ENCODE peak calls at places on chromosomes 4 and X, in nine cellular contexts. One of them, this sample, is unnamed.

GRCh38 chr4:183729069-183729406 is 69.9 kb downstream of the TRAPPC11 start:
- DNase-seq in vagina: no peak
- DNase-seq in A549: no peak
- DNase-seq in naive thymus-derived CD4-positive, alpha-beta T cell: no peak
- DNase-seq in tibial nerve: no peak
- DNase-seq in right atrium auricular region: no peak
- DNase-seq in CD8-positive, alpha-beta memory T cell: no peak
- DNase-seq in stomach: no peak
- DNase-seq in RWPE1: no peak
- DNase-seq in this sample: no peak

GRCh38 chr4:138919094-138919936 is 96.3 kb upstream of the NOCT start:
- DNase-seq in vagina: no peak
- DNase-seq in A549: peak
- DNase-seq in naive thymus-derived CD4-positive, alpha-beta T cell: no peak
- DNase-seq in tibial nerve: peak
- DNase-seq in right atrium auricular region: peak
- DNase-seq in CD8-positive, alpha-beta memory T cell: no peak
- DNase-seq in stomach: peak
- DNase-seq in RWPE1: peak
- DNase-seq in this sample: peak

GRCh38 chrX:7147431-7147977 is at the start of gene STS:
- DNase-seq in vagina: no peak
- DNase-seq in A549: no peak
- DNase-seq in naive thymus-derived CD4-positive, alpha-beta T cell: peak
- DNase-seq in tibial nerve: peak
- DNase-seq in right atrium auricular region: peak
- DNase-seq in CD8-positive, alpha-beta memory T cell: no peak
- DNase-seq in stomach: peak
- DNase-seq in RWPE1: no peak
- DNase-seq in this sample: peak

GRCh38 chr4:47686294-47686872 is 151.5 kb downstream of the CORIN start:
- DNase-seq in vagina: no peak
- DNase-seq in A549: peak
- DNase-seq in naive thymus-derived CD4-positive, alpha-beta T cell: peak
- DNase-seq in tibial nerve: no peak
- DNase-seq in right atrium auricular region: no peak
- DNase-seq in CD8-positive, alpha-beta memory T cell: peak
- DNase-seq in stomach: peak
- DNase-seq in RWPE1: peak
- DNase-seq in this sample: no peak

GRCh38 chrX:15151267-15152196 is 118.4 kb downstream of the ASB9 start:
- DNase-seq in vagina: no peak
- DNase-seq in A549: no peak
- DNase-seq in naive thymus-derived CD4-positive, alpha-beta T cell: peak
- DNase-seq in tibial nerve: no peak
- DNase-seq in right atrium auricular region: no peak
- DNase-seq in CD8-positive, alpha-beta memory T cell: no peak
- DNase-seq in stomach: no peak
- DNase-seq in RWPE1: peak
- DNase-seq in this sample: no peak

GRCh38 chr4:6986067-6986780 is 56.9 kb upstream of the TADA2B start:
- DNase-seq in vagina: no peak
- DNase-seq in A549: no peak
- DNase-seq in naive thymus-derived CD4-positive, alpha-beta T cell: no peak
- DNase-seq in tibial nerve: peak
- DNase-seq in right atrium auricular region: peak
- DNase-seq in CD8-positive, alpha-beta memory T cell: no peak
- DNase-seq in stomach: no peak
- DNase-seq in RWPE1: peak
- DNase-seq in this sample: peak

GRCh38 chr4:89290727-89291126 is 16.9 kb downstream of the GPRIN3 start:
- DNase-seq in vagina: no peak
- DNase-seq in A549: no peak
- DNase-seq in naive thymus-derived CD4-positive, alpha-beta T cell: no peak
- DNase-seq in tibial nerve: no peak
- DNase-seq in right atrium auricular region: no peak
- DNase-seq in CD8-positive, alpha-beta memory T cell: no peak
- DNase-seq in stomach: no peak
- DNase-seq in RWPE1: no peak
- DNase-seq in this sample: no peak

GRCh38 chr4:56907009-56907408 is 691 bp upstream of the REST start:
- DNase-seq in vagina: no peak
- DNase-seq in A549: no peak
- DNase-seq in naive thymus-derived CD4-positive, alpha-beta T cell: peak
- DNase-seq in tibial nerve: no peak
- DNase-seq in right atrium auricular region: no peak
- DNase-seq in CD8-positive, alpha-beta memory T cell: peak
- DNase-seq in stomach: no peak
- DNase-seq in RWPE1: peak
- DNase-seq in this sample: peak

GRCh38 chr4:8015512-8015911 is 75.9 kb upstream of the AFAP1 start:
- DNase-seq in vagina: no peak
- DNase-seq in A549: peak
- DNase-seq in naive thymus-derived CD4-positive, alpha-beta T cell: no peak
- DNase-seq in tibial nerve: no peak
- DNase-seq in right atrium auricular region: no peak
- DNase-seq in CD8-positive, alpha-beta memory T cell: no peak
- DNase-seq in stomach: no peak
- DNase-seq in RWPE1: peak
- DNase-seq in this sample: peak

GRCh38 chr4:137922721-137923120 is 319.4 kb downstream of the SLC7A11 start:
- DNase-seq in vagina: no peak
- DNase-seq in A549: no peak
- DNase-seq in naive thymus-derived CD4-positive, alpha-beta T cell: no peak
- DNase-seq in tibial nerve: no peak
- DNase-seq in right atrium auricular region: no peak
- DNase-seq in CD8-positive, alpha-beta memory T cell: no peak
- DNase-seq in stomach: no peak
- DNase-seq in RWPE1: no peak
- DNase-seq in this sample: no peak

GRCh38 chr4:183763990-183764754 is 105.1 kb downstream of the TRAPPC11 start:
- DNase-seq in vagina: no peak
- DNase-seq in A549: no peak
- DNase-seq in naive thymus-derived CD4-positive, alpha-beta T cell: no peak
- DNase-seq in tibial nerve: no peak
- DNase-seq in right atrium auricular region: no peak
- DNase-seq in CD8-positive, alpha-beta memory T cell: no peak
- DNase-seq in stomach: no peak
- DNase-seq in RWPE1: no peak
- DNase-seq in this sample: no peak

GRCh38 chr4:101649790-101650450 is 140.6 kb upstream of the BANK1 start:
- DNase-seq in vagina: no peak
- DNase-seq in A549: no peak
- DNase-seq in naive thymus-derived CD4-positive, alpha-beta T cell: no peak
- DNase-seq in tibial nerve: no peak
- DNase-seq in right atrium auricular region: no peak
- DNase-seq in CD8-positive, alpha-beta memory T cell: no peak
- DNase-seq in stomach: no peak
- DNase-seq in RWPE1: peak
- DNase-seq in this sample: no peak

GRCh38 chr4:3220586-3221494 is 28.1 kb upstream of the MSANTD1 start:
- DNase-seq in vagina: no peak
- DNase-seq in A549: no peak
- DNase-seq in naive thymus-derived CD4-positive, alpha-beta T cell: no peak
- DNase-seq in tibial nerve: no peak
- DNase-seq in right atrium auricular region: no peak
- DNase-seq in CD8-positive, alpha-beta memory T cell: no peak
- DNase-seq in stomach: no peak
- DNase-seq in RWPE1: no peak
- DNase-seq in this sample: no peak

GRCh38 chr4:42927946-42928345 is 35.4 kb downstream of the GRXCR1 start:
- DNase-seq in vagina: no peak
- DNase-seq in A549: no peak
- DNase-seq in naive thymus-derived CD4-positive, alpha-beta T cell: no peak
- DNase-seq in tibial nerve: no peak
- DNase-seq in right atrium auricular region: no peak
- DNase-seq in CD8-positive, alpha-beta memory T cell: no peak
- DNase-seq in stomach: no peak
- DNase-seq in RWPE1: peak
- DNase-seq in this sample: no peak

GRCh38 chrX:72045141-72045540 is 86.6 kb downstream of the RTL5 start:
- DNase-seq in vagina: no peak
- DNase-seq in A549: no peak
- DNase-seq in naive thymus-derived CD4-positive, alpha-beta T cell: no peak
- DNase-seq in tibial nerve: no peak
- DNase-seq in right atrium auricular region: peak
- DNase-seq in CD8-positive, alpha-beta memory T cell: no peak
- DNase-seq in stomach: no peak
- DNase-seq in RWPE1: no peak
- DNase-seq in this sample: no peak

GRCh38 chrX:38052096-38052495 is 45.7 kb downstream of the SYTL5 start:
- DNase-seq in vagina: no peak
- DNase-seq in A549: no peak
- DNase-seq in naive thymus-derived CD4-positive, alpha-beta T cell: no peak
- DNase-seq in tibial nerve: no peak
- DNase-seq in right atrium auricular region: no peak
- DNase-seq in CD8-positive, alpha-beta memory T cell: no peak
- DNase-seq in stomach: no peak
- DNase-seq in RWPE1: peak
- DNase-seq in this sample: no peak

GRCh38 chr4:71470547-71470946 is 131.7 kb downstream of the SLC4A4 start:
- DNase-seq in vagina: no peak
- DNase-seq in A549: no peak
- DNase-seq in naive thymus-derived CD4-positive, alpha-beta T cell: no peak
- DNase-seq in tibial nerve: no peak
- DNase-seq in right atrium auricular region: no peak
- DNase-seq in CD8-positive, alpha-beta memory T cell: no peak
- DNase-seq in stomach: no peak
- DNase-seq in RWPE1: no peak
- DNase-seq in this sample: no peak

GRCh38 chrX:97397371-97397770 is 513.7 kb downstream of the RPA4 start:
- DNase-seq in vagina: no peak
- DNase-seq in A549: no peak
- DNase-seq in naive thymus-derived CD4-positive, alpha-beta T cell: no peak
- DNase-seq in tibial nerve: no peak
- DNase-seq in right atrium auricular region: no peak
- DNase-seq in CD8-positive, alpha-beta memory T cell: no peak
- DNase-seq in stomach: no peak
- DNase-seq in RWPE1: no peak
- DNase-seq in this sample: no peak

GRCh38 chr4:154551872-154552686 is 1.9 kb upstream of the PLRG1 start:
- DNase-seq in vagina: no peak
- DNase-seq in A549: peak
- DNase-seq in naive thymus-derived CD4-positive, alpha-beta T cell: peak
- DNase-seq in tibial nerve: peak
- DNase-seq in right atrium auricular region: peak
- DNase-seq in CD8-positive, alpha-beta memory T cell: peak
- DNase-seq in stomach: peak
- DNase-seq in RWPE1: peak
- DNase-seq in this sample: peak
- H3K27ac ChIP-seq in vagina: no peak
- H3K27ac ChIP-seq in A549: peak
- H3K27ac ChIP-seq in naive thymus-derived CD4-positive, alpha-beta T cell: no peak
- H3K27ac ChIP-seq in tibial nerve: no peak
- H3K27ac ChIP-seq in right atrium auricular region: no peak
- H3K27ac ChIP-seq in CD8-positive, alpha-beta memory T cell: no peak
- H3K27ac ChIP-seq in stomach: no peak
- H3K27ac ChIP-seq in RWPE1: no peak
- H3K27ac ChIP-seq in this sample: no peak

DNA sequence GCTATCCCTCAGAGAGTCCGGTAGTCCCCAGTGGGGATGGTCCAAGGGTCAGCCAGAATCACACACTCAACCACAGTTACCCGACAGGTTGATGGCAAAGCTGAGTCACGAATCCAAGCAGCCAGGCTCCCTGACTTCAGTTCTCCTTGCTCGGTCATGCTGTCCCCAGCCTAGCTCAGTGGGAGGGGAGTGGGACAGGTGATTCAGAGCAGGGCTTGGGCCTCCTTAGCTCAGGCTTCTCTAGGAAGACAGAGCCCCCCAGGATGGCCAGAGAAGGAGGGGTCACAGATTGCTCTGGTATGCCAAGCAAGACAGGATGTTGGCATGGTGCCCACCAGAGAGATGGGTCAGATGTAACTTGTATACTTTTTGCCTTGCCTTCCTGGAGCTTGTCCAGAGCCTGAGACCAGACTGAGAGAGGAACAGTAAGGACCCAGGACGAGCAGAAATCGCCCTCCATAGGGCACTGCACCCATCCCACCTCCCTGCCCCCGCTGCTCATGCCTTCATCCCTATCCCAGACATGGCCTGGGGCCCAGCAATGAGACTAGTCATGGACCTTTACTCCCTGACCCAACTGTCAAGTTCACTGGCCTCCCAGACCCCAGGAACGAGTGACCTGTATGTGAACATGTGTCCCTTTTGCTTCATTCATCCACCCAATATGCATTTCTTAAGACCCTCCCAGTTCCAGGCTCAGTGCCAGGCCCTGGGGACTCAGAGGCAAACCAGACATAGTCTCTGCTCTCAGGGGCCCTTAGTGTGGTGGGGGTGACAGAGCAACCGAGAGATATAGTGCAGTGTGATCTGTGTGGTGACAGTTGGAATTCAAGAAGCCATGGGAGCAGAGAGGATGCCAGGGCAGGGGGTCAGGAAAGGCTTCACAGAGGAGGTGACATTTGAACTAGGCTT is 66.8 kb downstream of the EFNB1 start:
- DNase-seq in vagina: no peak
- DNase-seq in A549: no peak
- DNase-seq in naive thymus-derived CD4-positive, alpha-beta T cell: no peak
- DNase-seq in tibial nerve: peak
- DNase-seq in right atrium auricular region: peak
- DNase-seq in CD8-positive, alpha-beta memory T cell: no peak
- DNase-seq in stomach: peak
- DNase-seq in RWPE1: peak
- DNase-seq in this sample: peak
- H3K27ac ChIP-seq in vagina: peak
- H3K27ac ChIP-seq in A549: no peak
- H3K27ac ChIP-seq in naive thymus-derived CD4-positive, alpha-beta T cell: no peak
- H3K27ac ChIP-seq in tibial nerve: peak
- H3K27ac ChIP-seq in right atrium auricular region: peak
- H3K27ac ChIP-seq in CD8-positive, alpha-beta memory T cell: no peak
- H3K27ac ChIP-seq in stomach: peak
- H3K27ac ChIP-seq in RWPE1: peak
- H3K27ac ChIP-seq in this sample: peak

DNA sequence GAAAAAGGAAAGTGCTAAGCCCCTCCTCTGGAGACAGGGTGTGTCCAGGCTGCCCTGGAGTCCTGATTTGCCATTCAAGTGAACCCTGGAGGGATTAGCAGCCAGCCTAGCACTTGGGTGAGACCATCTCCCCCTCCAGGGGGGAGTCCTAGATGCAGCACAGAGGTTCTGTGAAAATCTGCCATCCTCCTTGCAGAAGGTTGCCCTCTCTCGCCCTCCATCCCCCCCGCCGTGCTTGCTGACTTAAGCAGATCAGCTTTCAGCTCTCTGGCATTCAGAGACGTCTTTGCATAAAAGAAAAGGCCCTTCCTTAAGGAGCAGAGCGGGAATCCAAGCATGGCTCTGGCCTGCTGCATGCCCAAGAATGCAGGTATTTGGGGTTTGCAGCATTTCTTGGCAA is 102.1 kb upstream of the SCML1 start:
- DNase-seq in vagina: no peak
- DNase-seq in A549: no peak
- DNase-seq in naive thymus-derived CD4-positive, alpha-beta T cell: no peak
- DNase-seq in tibial nerve: no peak
- DNase-seq in right atrium auricular region: no peak
- DNase-seq in CD8-positive, alpha-beta memory T cell: no peak
- DNase-seq in stomach: no peak
- DNase-seq in RWPE1: no peak
- DNase-seq in this sample: no peak
- H3K27ac ChIP-seq in vagina: no peak
- H3K27ac ChIP-seq in A549: no peak
- H3K27ac ChIP-seq in naive thymus-derived CD4-positive, alpha-beta T cell: no peak
- H3K27ac ChIP-seq in tibial nerve: no peak
- H3K27ac ChIP-seq in right atrium auricular region: no peak
- H3K27ac ChIP-seq in CD8-positive, alpha-beta memory T cell: no peak
- H3K27ac ChIP-seq in stomach: no peak
- H3K27ac ChIP-seq in RWPE1: no peak
- H3K27ac ChIP-seq in this sample: no peak

GRCh38 chrX:40098264-40099045 is 697 bp upstream of the BCOR start:
- DNase-seq in vagina: no peak
- DNase-seq in A549: peak
- DNase-seq in naive thymus-derived CD4-positive, alpha-beta T cell: peak
- DNase-seq in tibial nerve: no peak
- DNase-seq in right atrium auricular region: no peak
- DNase-seq in CD8-positive, alpha-beta memory T cell: peak
- DNase-seq in stomach: no peak
- DNase-seq in RWPE1: no peak
- DNase-seq in this sample: no peak
- H3K27ac ChIP-seq in vagina: peak
- H3K27ac ChIP-seq in A549: peak
- H3K27ac ChIP-seq in naive thymus-derived CD4-positive, alpha-beta T cell: peak
- H3K27ac ChIP-seq in tibial nerve: peak
- H3K27ac ChIP-seq in right atrium auricular region: peak
- H3K27ac ChIP-seq in CD8-positive, alpha-beta memory T cell: peak
- H3K27ac ChIP-seq in stomach: peak
- H3K27ac ChIP-seq in RWPE1: peak
- H3K27ac ChIP-seq in this sample: peak

This sample was measured in substantia nigra.